ENCODE peak calls at places on chromosomes 16 and 17, in seven cellular contexts. J is neural crest cell; T is MV-4-11; L is CD4-positive, CD25-positive, alpha-beta regulatory T cell; K is activated naive CD4-positive, alpha-beta T cell treated with anti-CD3 and anti-CD28 coated beads for 36 hours; E is NCI-H1105; A is T-cell. R is an unnamed sample.

GRCh38 chr17:79747508-79748295 is 17.0 kb downstream of the ENPP7 start:
- DNase-seq in J (peak), L (no peak), A (no peak), E (peak), K (no peak), T (no peak), R (no peak)

GRCh38 chr16:64724339-64724738 is 397.5 kb downstream of the CDH11 start:
- DNase-seq in T (no peak), J (no peak), E (no peak), L (no peak), K (no peak), A (no peak), R (no peak)

GRCh38 chr16:68470461-68471150 is 22.3 kb upstream of the SMPD3 start:
- DNase-seq in T (peak), A (no peak), K (peak), E (no peak), J (no peak), L (peak), R (no peak)

GRCh38 chr16:61879-62281 is 8.3 kb downstream of the SNRNP25 start:
- DNase-seq in L (no peak), J (no peak), E (no peak), A (no peak), K (no peak), T (no peak), R (no peak)

GRCh38 chr17:48878920-48879898 is 13.4 kb upstream of the ATP5MC1 start:
- DNase-seq in L (peak), A (peak), J (peak), E (peak), T (peak), K (peak), R (peak)

GRCh38 chr17:7709031-7709430 is 4.0 kb downstream of the EFNB3 start:
- DNase-seq in J (no peak), E (no peak), A (no peak), K (no peak), T (no peak), L (no peak), R (no peak)

GRCh38 chr16:31371619-31372484 is 16.9 kb downstream of the ITGAX start:
- DNase-seq in T (no peak), K (no peak), J (no peak), E (no peak), L (no peak), A (no peak), R (no peak)

GRCh38 chr17:21239680-21240374 is 13.4 kb downstream of the NATD1 start:
- DNase-seq in E (peak), T (peak), A (no peak), J (no peak), L (peak), K (no peak), R (peak)

GRCh38 chr17:80546267-80546666 is 1.6 kb downstream of the RPTOR start:
- DNase-seq in J (no peak), K (no peak), A (no peak), T (peak), E (no peak), L (no peak), R (no peak)

R was measured in endothelial cell.